ENCODE peak calls at places on chromosomes 6 and 20, in six cellular contexts. I, L, F, P, Y and U are unnamed samples.

GRCh38 chr6:136527831-136528230 is 22.4 kb downstream of the MAP7 start:
- DNase-seq in I (no peak), L (no peak), F (no peak), P (no peak), Y (peak; percentile 24), U (no peak)

GRCh38 chr6:122580731-122581130 is 29.5 kb upstream of the PKIB start:
- DNase-seq in I (no peak), L (no peak), F (no peak), P (no peak), Y (peak; percentile 14), U (no peak)

GRCh38 chr6:44842616-44843015 is 455.1 kb downstream of the CDC5L start:
- DNase-seq in I (no peak), L (no peak), F (no peak), P (no peak), Y (peak; percentile 28), U (no peak)

GRCh38 chr20:32839982-32840285 is 18.8 kb upstream of the EFCAB8 start:
- DNase-seq in I (no peak), L (no peak), F (no peak), P (no peak), Y (no peak), U (no peak)

GRCh38 chr6:31639449-31639861 is 13.0 kb downstream of the BAG6 start:
- DNase-seq in I (no peak), L (no peak), F (no peak), P (no peak), Y (peak; percentile 73), U (no peak)

GRCh38 chr6:157036245-157036681 is 259.1 kb downstream of the ARID1B start:
- DNase-seq in I (no peak), L (peak; percentile 61), F (no peak), P (no peak), Y (peak; percentile 48), U (no peak)

GRCh38 chr6:84774174-84775158 is 10.1 kb upstream of the TBX18 start:
- DNase-seq in I (no peak), L (no peak), F (no peak), P (no peak), Y (peak; percentile 51), U (no peak)

GRCh38 chr6:126513198-126513597 is 173.3 kb downstream of the CENPW start:
- DNase-seq in I (no peak), L (no peak), F (no peak), P (no peak), Y (no peak), U (no peak)

GRCh38 chr20:19531446-19531845 is 226.6 kb upstream of the RIN2 start:
- DNase-seq in I (no peak), L (no peak), F (no peak), P (no peak), Y (no peak), U (no peak)

GRCh38 chr6:41504526-41505021 is 41.6 kb upstream of the FOXP4 start:
- DNase-seq in I (no peak), L (no peak), F (no peak), P (no peak), Y (no peak), U (no peak)

GRCh38 chr20:51486197-51487005 is 56.1 kb downstream of the NFATC2 start:
- DNase-seq in I (no peak), L (no peak), F (no peak), P (no peak), Y (no peak), U (no peak)

GRCh38 chr20:48679603-48680002 is 148.2 kb downstream of the PREX1 start:
- DNase-seq in I (no peak), L (no peak), F (no peak), P (no peak), Y (no peak), U (peak; percentile 63)

GRCh38 chr20:8490076-8490830 is 358.2 kb downstream of the PLCB1 start:
- DNase-seq in I (no peak), L (no peak), F (no peak), P (no peak), Y (no peak), U (no peak)

GRCh38 chr6:3566812-3567211 is 110.0 kb upstream of the SLC22A23 start:
- DNase-seq in I (no peak), L (no peak), F (no peak), P (no peak), Y (peak; percentile 79), U (no peak)

GRCh38 chr6:14721103-14721758 is 524.6 kb upstream of the JARID2 start:
- DNase-seq in I (no peak), L (peak; percentile 57), F (no peak), P (no peak), Y (no peak), U (no peak)

GRCh38 chr20:61439251-61439650 is 187.2 kb downstream of the CDH4 start:
- DNase-seq in I (no peak), L (no peak), F (no peak), P (no peak), Y (no peak), U (no peak)

GRCh38 chr20:53408728-53409157 is 184.9 kb downstream of the ZNF217 start:
- DNase-seq in I (no peak), L (no peak), F (no peak), P (no peak), Y (peak; percentile 54), U (no peak)

GRCh38 chr6:157522472-157522871 is 141.5 kb downstream of the ZDHHC14 start:
- DNase-seq in I (no peak), L (no peak), F (no peak), P (no peak), Y (no peak), U (no peak)

GRCh38 chr6:139369568-139370046 is 4.8 kb downstream of the CITED2 start:
- DNase-seq in I (peak; percentile 51), L (no peak), F (no peak), P (no peak), Y (peak; percentile 74), U (no peak)

GRCh38 chr6:154932562-154933027 is 62.5 kb upstream of the TIAM2 start:
- DNase-seq in I (no peak), L (no peak), F (peak; percentile 85), P (no peak), Y (peak; percentile 95), U (no peak)

GRCh38 chr6:27251672-27252251 is 4.3 kb downstream of the PRSS16 start:
- DNase-seq in I (peak; percentile 86), L (peak; percentile 85), F (no peak), P (no peak), Y (peak; percentile 64), U (no peak)

GRCh38 chr6:42704251-42704936 is 18.0 kb downstream of the PRPH2 start:
- DNase-seq in I (no peak), L (no peak), F (no peak), P (no peak), Y (peak; percentile 26), U (peak; percentile 20)

GRCh38 chr6:3910264-3910663 is 61.1 kb downstream of the FAM50B start:
- DNase-seq in I (no peak), L (no peak), F (no peak), P (no peak), Y (no peak), U (no peak)

GRCh38 chr20:48995599-48995998 is 50.5 kb upstream of the CSE1L start:
- DNase-seq in I (peak; percentile 71), L (no peak), F (no peak), P (no peak), Y (no peak), U (no peak)

GRCh38 chr20:41173161-41173721 is 35.9 kb downstream of the PLCG1 start:
- DNase-seq in I (peak; percentile 47), L (peak; percentile 77), F (peak; percentile 37), P (peak; percentile 40), Y (peak; percentile 77), U (peak; percentile 12)

GRCh38 chr20:2618815-2619214 is 33.6 kb upstream of the NOP56 start:
- DNase-seq in I (no peak), L (no peak), F (no peak), P (no peak), Y (no peak), U (no peak)

GRCh38 chr6:132527791-132528190 is 10.3 kb upstream of the TAAR9 start:
- DNase-seq in I (peak; percentile 43), L (no peak), F (no peak), P (no peak), Y (peak; percentile 83), U (no peak)

GRCh38 chr6:16757332-16757731 is 3.9 kb downstream of the ATXN1 start:
- DNase-seq in I (no peak), L (no peak), F (no peak), P (no peak), Y (peak; percentile 40), U (no peak)

GRCh38 chr6:161215193-161215592 is 58.7 kb downstream of the AGPAT4 start:
- DNase-seq in I (no peak), L (no peak), F (peak; percentile 90), P (no peak), Y (peak; percentile 100), U (no peak)

GRCh38 chr20:46677608-46678007 is 11.6 kb downstream of the TP53RK start:
- DNase-seq in I (no peak), L (no peak), F (no peak), P (no peak), Y (no peak), U (no peak)

GRCh38 chr6:104229057-104229456 is 630.7 kb downstream of the HACE1 start:
- DNase-seq in I (no peak), L (no peak), F (no peak), P (no peak), Y (no peak), U (peak; percentile 51)

GRCh38 chr6:129475477-129476247 is 234.3 kb downstream of the ARHGAP18 start:
- DNase-seq in I (no peak), L (no peak), F (no peak), P (no peak), Y (no peak), U (no peak)

GRCh38 chr6:86949776-86950175 is 12.4 kb downstream of the HTR1E start:
- DNase-seq in I (no peak), L (no peak), F (no peak), P (no peak), Y (no peak), U (no peak)

GRCh38 chr6:88499845-88500699 is 333.9 kb upstream of the CNR1 start:
- DNase-seq in I (no peak), L (no peak), F (no peak), P (no peak), Y (no peak), U (no peak)

GRCh38 chr20:12171927-12172581 is 254.4 kb downstream of the BTBD3 start:
- DNase-seq in I (no peak), L (no peak), F (peak; percentile 93), P (no peak), Y (peak; percentile 95), U (peak; percentile 31)

GRCh38 chr6:26611599-26611998 is 14.8 kb downstream of the ABT1 start:
- DNase-seq in I (no peak), L (no peak), F (no peak), P (no peak), Y (no peak), U (no peak)

GRCh38 chr6:73732845-73733675 is 37.1 kb downstream of the CD109 start:
- DNase-seq in I (peak; percentile 31), L (peak; percentile 64), F (peak; percentile 75), P (peak; percentile 43), Y (peak; percentile 83), U (peak; percentile 24)

GRCh38 chr6:14079433-14079832 is 38.1 kb upstream of the CD83 start:
- DNase-seq in I (no peak), L (no peak), F (peak; percentile 70), P (no peak), Y (no peak), U (no peak)

GRCh38 chr20:23644159-23644558 is 6.4 kb upstream of the CST3 start:
- DNase-seq in I (no peak), L (no peak), F (no peak), P (no peak), Y (no peak), U (no peak)